ENCODE peak calls at places on chromosomes 12 and 14, in four cellular contexts. J is K562, O is GM12878, A is H1. F is an unnamed sample.

GRCh38 chr12:117012189-117012805 is 86.9 kb downstream of the TESC start:
- DNase-seq in J (no peak), O (no peak), A (no peak), F (no peak)

GRCh38 chr12:131711551-131712205 is 788 bp downstream of the SFSWAP start:
- DNase-seq in J (peak; percentile 29), O (no peak), A (no peak), F (no peak)

GRCh38 chr14:67420102-67420739 is 8.3 kb upstream of the PLEK2 start:
- DNase-seq in J (peak; percentile 70), O (no peak), A (no peak), F (peak; percentile 32)

GRCh38 chr12:12804432-12804886 is 8.7 kb upstream of the DDX47 start:
- DNase-seq in J (no peak), O (no peak), A (no peak), F (peak; percentile 36)

GRCh38 chr12:122082621-122083356 is 4.2 kb downstream of the MLXIP start:
- DNase-seq in J (peak; percentile 73), O (no peak), A (no peak), F (no peak)

GRCh38 chr14:54651649-54652048 is 84.7 kb downstream of the SAMD4A start:
- DNase-seq in J (no peak), O (no peak), A (no peak), F (no peak)

GRCh38 chr12:50351120-50352043 is 45.0 kb downstream of the FAM186A start:
- DNase-seq in J (peak; percentile 84), O (no peak), A (no peak), F (peak; percentile 45)

GRCh38 chr12:50234347-50234746 is 49.0 kb downstream of the LIMA1 start:
- DNase-seq in J (peak; percentile 78), O (no peak), A (no peak), F (no peak)

GRCh38 chr14:81931828-81932227 is 398.2 kb upstream of the SEL1L start:
- DNase-seq in J (no peak), O (no peak), A (no peak), F (no peak)

GRCh38 chr14:25053585-25053984 is 3.6 kb upstream of the STXBP6 start:
- DNase-seq in J (no peak), O (no peak), A (no peak), F (no peak)

GRCh38 chr12:132558861-132559623 is 51.3 kb downstream of the LRCOL1 start:
- DNase-seq in J (no peak), O (no peak), A (no peak), F (no peak)

GRCh38 chr12:104372048-104372720 is 68.6 kb downstream of the EID3 start:
- DNase-seq in J (no peak), O (no peak), A (no peak), F (no peak)

GRCh38 chr14:91335191-91336092 is 82.2 kb downstream of the CCDC88C start:
- DNase-seq in J (no peak), O (no peak), A (no peak), F (no peak)

GRCh38 chr12:100058482-100059029 is 73.8 kb upstream of the ANKS1B start:
- DNase-seq in J (peak; percentile 14), O (no peak), A (no peak), F (no peak)

GRCh38 chr12:100114574-100114973 is 28.1 kb downstream of the BLTP3B start:
- DNase-seq in J (no peak), O (no peak), A (no peak), F (no peak)

GRCh38 chr12:113673524-113674238 is 202.0 kb upstream of the LHX5 start:
- DNase-seq in J (no peak), O (no peak), A (no peak), F (no peak)

GRCh38 chr14:87409401-87409800 is 583.6 kb downstream of the GALC start:
- DNase-seq in J (no peak), O (no peak), A (no peak), F (no peak)

GRCh38 chr12:31118347-31118830 is 44.7 kb downstream of the DDX11 start:
- DNase-seq in J (peak; percentile 25), O (no peak), A (no peak), F (no peak)

GRCh38 chr12:3510597-3510996 is 19.6 kb downstream of the PRMT8 start:
- DNase-seq in J (no peak), O (no peak), A (no peak), F (no peak)

GRCh38 chr12:3416159-3416558 is 74.8 kb upstream of the PRMT8 start:
- DNase-seq in J (no peak), O (no peak), A (no peak), F (no peak)

GRCh38 chr14:95486875-95487668 is 29.4 kb downstream of the SYNE3 start:
- DNase-seq in J (no peak), O (no peak), A (no peak), F (no peak)

GRCh38 chr12:87518508-87518907 is 510.7 kb downstream of the C12orf50 start:
- DNase-seq in J (no peak), O (no peak), A (no peak), F (no peak)

GRCh38 chr14:68599896-68600620 is 192.8 kb downstream of the ZFP36L1 start:
- DNase-seq in J (no peak), O (no peak), A (no peak), F (no peak)
- TF ChIP-seq CBX5 in J (no peak), O (no peak), A (no peak), F (no peak)

GRCh38 chr12:39440781-39441180 is 2.1 kb downstream of the KIF21A start:
- DNase-seq in J (peak; percentile 61), O (no peak), A (no peak), F (no peak)
- TF ChIP-seq SRF in J (no peak), O (no peak), A (no peak), F (no peak)

GRCh38 chr12:115767921-115768320 is 509.6 kb downstream of the MED13L start:
- DNase-seq in J (no peak), O (no peak), A (no peak), F (no peak)

GRCh38 chr12:115761784-115762183 is 515.7 kb downstream of the MED13L start:
- DNase-seq in J (no peak), O (no peak), A (no peak), F (no peak)

GRCh38 chr12:115763376-115763775 is 514.1 kb downstream of the MED13L start:
- DNase-seq in J (no peak), O (no peak), A (no peak), F (no peak)

GRCh38 chr12:115762934-115763333 is 514.6 kb downstream of the MED13L start:
- DNase-seq in J (no peak), O (no peak), A (no peak), F (no peak)

GRCh38 chr12:115763982-115764621 is 513.4 kb downstream of the MED13L start:
- DNase-seq in J (peak; percentile 4), O (no peak), A (no peak), F (peak; percentile 59)
- TF ChIP-seq MAX in J (no peak), O (no peak), A (no peak), F (no peak)

GRCh38 chr12:108063192-108063591 is 65.9 kb upstream of the WSCD2 start:
- DNase-seq in J (peak; percentile 66), O (no peak), A (no peak), F (peak; percentile 13)
- TF ChIP-seq CBX5 in J (no peak), O (no peak), A (no peak), F (no peak)

GRCh38 chr14:52464175-52464574 is 88.1 kb downstream of the TXNDC16 start:
- DNase-seq in J (no peak), O (no peak), A (no peak), F (no peak)

GRCh38 chr14:52455291-52456088 is 96.8 kb downstream of the TXNDC16 start:
- DNase-seq in J (no peak), O (no peak), A (no peak), F (no peak)

GRCh38 chr14:52461721-52462120 is 90.6 kb downstream of the TXNDC16 start:
- DNase-seq in J (no peak), O (no peak), A (no peak), F (no peak)

GRCh38 chr14:52463375-52463774 is 88.9 kb downstream of the TXNDC16 start:
- DNase-seq in J (no peak), O (no peak), A (no peak), F (no peak)

GRCh38 chr14:52458721-52459085 is 93.6 kb downstream of the TXNDC16 start:
- DNase-seq in J (no peak), O (no peak), A (no peak), F (no peak)
- TF ChIP-seq SRF in J (no peak), O (no peak), A (no peak), F (no peak)

GRCh38 chr14:99257673-99258221 is 14.2 kb downstream of the BCL11B start:
- DNase-seq in J (no peak), O (no peak), A (no peak), F (no peak)
- TF ChIP-seq MAX in J (no peak), O (no peak), A (no peak), F (no peak)

GRCh38 chr12:26524862-26525465 is 308.0 kb downstream of the ITPR2 start:
- DNase-seq in J (peak; percentile 31), O (no peak), A (no peak), F (no peak)
- TF ChIP-seq CBX5 in J (peak; percentile 64), O (peak; percentile 94), A (no peak), F (no peak)

GRCh38 chr12:118633071-118633470 is 256.7 kb downstream of the SUDS3 start:
- DNase-seq in J (peak; percentile 29), O (no peak), A (no peak), F (no peak)
- TF ChIP-seq SRF in J (no peak), O (no peak), A (no peak), F (no peak)

GRCh38 chr12:6956332-6956727 is 5.2 kb downstream of the PTPN6 start:
- DNase-seq in J (no peak), O (no peak), A (no peak), F (no peak)
- TF ChIP-seq MAX in J (no peak), O (peak; percentile 35), A (no peak), F (no peak)

F was measured in HepG2.